ENCODE peak calls at places on chromosomes 6 and 20, in four cellular contexts. F is adrenal gland, D is HepG2, V is stomach. N is an unnamed sample.

GRCh38 chr20:45751714-45752113 is 29.6 kb downstream of the SPINT4 start:
- DNase-seq in F (no peak), D (no peak), V (no peak), N (no peak)

GRCh38 chr20:6769953-6770831 is 2.7 kb downstream of the BMP2 start:
- DNase-seq in F (peak), D (no peak), V (peak), N (no peak)

GRCh38 chr6:170137176-170137891 is 153.5 kb downstream of the DLL1 start:
- DNase-seq in F (peak), D (no peak), V (peak), N (no peak)

GRCh38 chr6:39362487-39362865 is 40.0 kb upstream of the KCNK16 start:
- DNase-seq in F (peak), D (no peak), V (no peak), N (no peak)

GRCh38 chr6:43771858-43772570 is 2.0 kb downstream of the VEGFA start:
- DNase-seq in F (peak), D (peak), V (peak), N (no peak)

GRCh38 chr6:33817520-33817919 is 13.7 kb upstream of the MLN start:
- DNase-seq in F (no peak), D (no peak), V (peak), N (no peak)

GRCh38 chr6:166958926-166959861 is 2.8 kb upstream of the RNASET2 start:
- DNase-seq in F (peak), D (peak), V (no peak), N (no peak)

GRCh38 chr6:89411019-89411268 is 1.1 kb downstream of the RRAGD start:
- DNase-seq in F (no peak), D (no peak), V (peak), N (peak)

GRCh38 chr6:42307141-42307470 is 89.4 kb upstream of the MRPS10 start:
- DNase-seq in F (no peak), D (no peak), V (no peak), N (no peak)

GRCh38 chr6:106125925-106126435 is 39.8 kb downstream of the PRDM1 start:
- DNase-seq in F (no peak), D (no peak), V (no peak), N (no peak)

GRCh38 chr6:163744256-163744925 is 329.9 kb downstream of the QKI start:
- DNase-seq in F (no peak), D (no peak), V (no peak), N (no peak)

GRCh38 chr6:43172127-43173007 is 1.3 kb downstream of the SRF start:
- DNase-seq in F (peak), D (peak), V (peak), N (no peak)

GRCh38 chr6:109864050-109864449 is 114.1 kb upstream of the GPR6 start:
- DNase-seq in F (no peak), D (no peak), V (no peak), N (no peak)

GRCh38 chr20:56442381-56443365 is 25.8 kb upstream of the RTF2 start:
- DNase-seq in F (no peak), D (no peak), V (no peak), N (no peak)

GRCh38 chr6:73604020-73604419 is 49.8 kb downstream of the SLC17A5 start:
- DNase-seq in F (no peak), D (no peak), V (no peak), N (no peak)

GRCh38 chr6:116568851-116569755 is 2.2 kb upstream of the RWDD1 start:
- DNase-seq in F (no peak), D (no peak), V (no peak), N (no peak)

GRCh38 chr20:61525781-61526431 is 273.8 kb downstream of the CDH4 start:
- DNase-seq in F (no peak), D (no peak), V (no peak), N (no peak)
- TF ChIP-seq POLR2A in F (no peak), D (no peak), V (no peak), N (no peak)

GRCh38 chr20:57782631-57783041 is 72.8 kb upstream of the PMEPA1 start:
- DNase-seq in F (no peak), D (no peak), V (no peak), N (no peak)
- H3K27ac ChIP-seq in F (no peak), D (no peak), V (no peak), N (no peak)

GRCh38 chr6:24935753-24936152 is at the start of gene RIPOR2:
- DNase-seq in F (no peak), D (no peak), V (peak), N (no peak)

GRCh38 chr6:24932832-24933231 is 2.9 kb downstream of the RIPOR2 start:
- DNase-seq in F (no peak), D (no peak), V (no peak), N (no peak)

GRCh38 chr6:24933266-24933665 is 2.5 kb downstream of the RIPOR2 start:
- DNase-seq in F (no peak), D (no peak), V (no peak), N (no peak)

GRCh38 chr6:24935323-24935722 is 437 bp downstream of the RIPOR2 start:
- DNase-seq in F (no peak), D (no peak), V (no peak), N (no peak)

GRCh38 chr6:24933868-24934401 is 1.8 kb downstream of the RIPOR2 start:
- DNase-seq in F (no peak), D (peak), V (no peak), N (no peak)
- H3K4me3 ChIP-seq in F (no peak), D (no peak), V (no peak), N (no peak)

GRCh38 chr6:15526129-15526764 is 136.6 kb downstream of the DTNBP1 start:
- DNase-seq in F (peak), D (peak), V (no peak), N (no peak)
- TF ChIP-seq POLR2A in F (no peak), D (no peak), V (no peak), N (no peak)

GRCh38 chr20:47680804-47681529 is 104.3 kb downstream of the SULF2 start:
- DNase-seq in F (no peak), D (peak), V (no peak), N (no peak)
- H3K27ac ChIP-seq in F (no peak), D (no peak), V (no peak), N (peak)

DNA sequence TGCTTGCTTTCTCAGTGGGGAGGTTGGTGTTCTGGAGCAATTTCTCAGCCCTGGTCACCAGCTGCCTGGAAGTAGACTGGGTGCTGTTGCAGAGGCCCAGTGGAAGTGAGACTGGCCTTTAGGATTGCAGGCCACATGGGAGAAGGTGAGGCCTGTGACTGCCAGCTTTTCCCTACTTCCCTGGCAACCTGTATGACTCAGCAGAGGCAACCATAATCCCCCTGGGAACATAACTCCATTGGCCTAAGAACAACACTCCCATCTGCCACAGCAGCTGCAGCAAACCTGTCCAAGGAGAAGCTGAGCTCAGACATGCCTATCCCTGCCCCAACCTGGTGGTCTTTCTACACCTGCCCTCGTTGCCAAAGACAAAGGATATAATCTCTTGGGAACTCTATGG is 473.5 kb upstream of the SPTLC3 start:
- DNase-seq in F (no peak), D (no peak), V (no peak), N (no peak)
- H3K4me3 ChIP-seq in F (no peak), D (no peak), V (no peak), N (no peak)

GRCh38 chr6:11205721-11206120 is 26.7 kb downstream of the NEDD9 start:
- DNase-seq in F (no peak), D (no peak), V (no peak), N (peak)

GRCh38 chr6:11208267-11208666 is 24.2 kb downstream of the NEDD9 start:
- DNase-seq in F (no peak), D (no peak), V (no peak), N (no peak)

GRCh38 chr6:11207199-11207968 is 25.1 kb downstream of the NEDD9 start:
- DNase-seq in F (peak), D (peak), V (peak), N (no peak)

GRCh38 chr6:11204987-11205386 is 27.5 kb downstream of the NEDD9 start:
- DNase-seq in F (no peak), D (no peak), V (no peak), N (no peak)

DNA sequence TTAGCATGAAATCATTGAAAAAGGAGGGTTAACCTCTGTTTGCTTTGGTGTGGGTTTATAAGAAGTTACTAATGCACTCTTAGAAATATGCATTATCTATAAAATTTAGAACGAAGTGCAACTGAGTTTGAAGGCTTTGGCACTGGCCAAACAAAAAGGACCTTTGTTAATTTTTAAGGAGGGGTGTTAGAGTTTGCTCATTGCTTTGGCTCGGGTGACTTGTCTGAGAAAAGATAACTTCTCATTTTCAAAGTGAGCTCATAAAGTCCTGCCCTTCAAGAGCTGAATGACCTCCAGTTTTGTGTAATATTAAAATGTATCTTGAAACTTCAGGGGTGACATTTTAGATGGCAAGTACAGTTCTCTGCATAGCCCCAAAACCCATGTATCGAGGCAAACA is 25.9 kb downstream of the NEDD9 start:
- DNase-seq in F (no peak), D (no peak), V (no peak), N (no peak)
- TF ChIP-seq POLR2A in F (no peak), D (no peak), V (no peak), N (no peak)

GRCh38 chr20:48738399-48739304 is 89.1 kb downstream of the PREX1 start:
- DNase-seq in F (no peak), D (peak), V (no peak), N (no peak)

GRCh38 chr20:48736636-48737035 is 91.2 kb downstream of the PREX1 start:
- DNase-seq in F (no peak), D (no peak), V (no peak), N (no peak)

GRCh38 chr20:48736231-48736630 is 91.6 kb downstream of the PREX1 start:
- DNase-seq in F (no peak), D (no peak), V (no peak), N (no peak)

GRCh38 chr20:48738094-48738398 is 89.8 kb downstream of the PREX1 start:
- DNase-seq in F (no peak), D (no peak), V (no peak), N (no peak)

GRCh38 chr20:48737463-48738093 is 90.2 kb downstream of the PREX1 start:
- DNase-seq in F (no peak), D (no peak), V (no peak), N (no peak)
- H3K27ac ChIP-seq in F (no peak), D (no peak), V (no peak), N (no peak)

DNA sequence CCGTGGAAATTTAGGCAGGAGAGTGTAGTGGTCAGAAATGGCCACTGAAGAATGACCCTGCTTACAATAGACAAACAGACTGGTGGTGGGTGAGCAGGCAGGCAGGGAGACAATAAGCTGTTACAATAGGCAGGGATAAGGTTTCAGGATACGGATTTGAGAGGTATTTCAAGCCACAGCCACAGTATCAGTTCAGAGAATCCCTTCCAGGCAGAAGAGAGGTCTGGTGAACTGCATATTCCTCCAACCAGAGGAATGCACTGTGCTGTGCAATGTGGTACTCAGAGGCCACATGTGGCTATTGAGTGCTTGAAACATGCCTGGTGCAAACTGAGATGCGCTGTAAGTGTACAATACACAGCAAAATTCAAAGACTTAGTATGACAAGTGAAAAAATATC is 20.6 kb downstream of the RMND1 start:
- DNase-seq in F (no peak), D (no peak), V (no peak), N (no peak)
- H3K4me3 ChIP-seq in F (no peak), D (no peak), V (no peak), N (no peak)